ENCODE peak calls at places on chromosomes 5 and 9, in ten cellular contexts. M is AG04449, N is fibroblast of the aortic adventitia, C is HFFc6, K is endothelial cell, S is ascending aorta, Y is omental fat pad, U is dorsolateral prefrontal cortex, P is left lung, J is GM13977. H is an unnamed sample.

GRCh38 chr5:14851999-14852526 is 19.5 kb downstream of the ANKH start:
- DNase-seq in M (no peak), N (no peak), C (no peak), K (no peak), S (no peak), Y (no peak), U (no peak), P (no peak), J (no peak), H (no peak)

GRCh38 chr5:78065663-78066062 is 228.8 kb downstream of the AP3B1 start:
- DNase-seq in M (no peak), N (no peak), C (no peak), K (peak), S (no peak), Y (no peak), U (no peak), P (no peak), J (no peak), H (no peak)

GRCh38 chr9:75891277-75892167 is 1.0 kb downstream of the PCSK5 start:
- DNase-seq in M (no peak), N (peak), C (no peak), K (peak), S (no peak), Y (peak), U (no peak), P (peak), J (peak), H (peak)

GRCh38 chr9:132910376-132910775 is 31.7 kb downstream of the SPACA9 start:
- DNase-seq in M (no peak), N (no peak), C (no peak), K (no peak), S (no peak), Y (no peak), U (no peak), P (no peak), J (no peak), H (no peak)

GRCh38 chr9:33416996-33417395 is 14.6 kb upstream of the AQP7 start:
- DNase-seq in M (no peak), N (no peak), C (no peak), K (no peak), S (no peak), Y (no peak), U (no peak), P (no peak), J (no peak), H (no peak)

GRCh38 chr5:31343946-31344345 is 150.5 kb downstream of the CDH6 start:
- DNase-seq in M (no peak), N (no peak), C (no peak), K (no peak), S (no peak), Y (no peak), U (no peak), P (no peak), J (no peak), H (no peak)

GRCh38 chr5:177595991-177596774 is 3.7 kb upstream of the B4GALT7 start:
- DNase-seq in M (no peak), N (no peak), C (no peak), K (no peak), S (no peak), Y (no peak), U (peak), P (no peak), J (no peak), H (no peak)

GRCh38 chr5:148343049-148343413 is 7.7 kb downstream of the SPINK9 start:
- DNase-seq in M (no peak), N (no peak), C (no peak), K (no peak), S (no peak), Y (no peak), U (no peak), P (no peak), J (no peak), H (no peak)

GRCh38 chr5:144691936-144692335 is 521.3 kb downstream of the KCTD16 start:
- DNase-seq in M (no peak), N (no peak), C (no peak), K (no peak), S (no peak), Y (no peak), U (no peak), P (no peak), J (no peak), H (no peak)

GRCh38 chr5:172486912-172487311 is 32.6 kb upstream of the SH3PXD2B start:
- DNase-seq in M (no peak), N (no peak), C (no peak), K (no peak), S (no peak), Y (no peak), U (no peak), P (no peak), J (no peak), H (no peak)

GRCh38 chr5:141995656-141996055 is 17.2 kb downstream of the GNPDA1 start:
- DNase-seq in M (no peak), N (no peak), C (no peak), K (no peak), S (no peak), Y (no peak), U (no peak), P (no peak), J (no peak), H (no peak)

GRCh38 chr5:141997358-141998006 is 15.3 kb downstream of the GNPDA1 start:
- DNase-seq in M (no peak), N (no peak), C (no peak), K (no peak), S (no peak), Y (no peak), U (no peak), P (no peak), J (no peak), H (no peak)

GRCh38 chr5:142003266-142003800 is 9.5 kb downstream of the GNPDA1 start:
- DNase-seq in M (no peak), N (no peak), C (no peak), K (no peak), S (no peak), Y (no peak), U (no peak), P (no peak), J (no peak), H (no peak)

GRCh38 chr5:142000176-142000575 is 12.7 kb downstream of the GNPDA1 start:
- DNase-seq in M (no peak), N (no peak), C (no peak), K (no peak), S (no peak), Y (no peak), U (no peak), P (no peak), J (no peak), H (no peak)

DNA sequence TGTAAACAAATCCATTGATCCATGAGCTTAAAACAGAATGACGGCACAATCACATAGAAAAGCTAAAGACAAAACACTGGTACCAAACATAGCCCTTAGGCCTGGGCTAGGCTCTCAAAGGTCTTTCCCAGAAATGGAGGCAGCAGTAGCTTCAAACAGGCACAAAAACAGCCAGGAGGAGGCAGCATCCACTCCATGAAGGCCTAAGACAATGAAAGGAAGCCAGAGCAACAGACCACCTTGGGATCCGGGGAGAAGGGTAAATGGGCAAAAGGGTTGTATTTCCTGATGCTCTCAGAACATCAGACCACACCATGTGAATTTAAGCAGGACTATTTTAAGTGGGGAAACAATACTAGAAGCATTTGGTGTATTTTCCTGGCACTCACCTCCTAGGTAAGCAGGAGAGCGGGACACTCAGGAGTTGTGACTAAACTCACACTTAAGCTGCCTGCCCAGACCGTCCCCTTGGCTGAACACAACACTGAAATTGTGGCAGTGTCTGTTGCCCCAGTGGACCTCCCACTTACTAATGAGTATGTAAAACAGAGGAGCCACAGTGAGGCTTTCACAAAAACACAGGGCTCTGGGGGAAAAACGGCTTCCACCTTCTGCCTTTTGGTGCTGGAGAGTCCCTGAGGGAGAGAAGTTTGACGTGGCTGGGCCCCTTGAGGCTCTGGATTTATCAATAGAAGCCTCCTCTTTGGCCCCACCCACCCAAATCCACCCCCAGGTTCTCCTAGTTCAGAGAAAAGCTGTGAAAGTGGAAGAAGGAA is 11.9 kb downstream of the GNPDA1 start:
- DNase-seq in M (no peak), N (peak), C (no peak), K (peak), S (no peak), Y (no peak), U (no peak), P (no peak), J (no peak), H (no peak)
- TF ChIP-seq CTCF in M (peak), N (peak), C (peak), K (no peak), S (no peak), Y (no peak), U (peak), P (no peak), J (peak), H (no peak)

GRCh38 chr5:179820483-179821297 is at the start of gene SQSTM1:
- DNase-seq in M (no peak), N (peak), C (peak), K (peak), S (no peak), Y (no peak), U (peak), P (peak), J (peak), H (peak)

GRCh38 chr5:179820127-179820482 is 600 bp upstream of the SQSTM1 start:
- DNase-seq in M (no peak), N (peak), C (no peak), K (no peak), S (no peak), Y (no peak), U (no peak), P (no peak), J (no peak), H (no peak)

GRCh38 chr5:179817071-179817840 is 3.4 kb upstream of the SQSTM1 start:
- DNase-seq in M (no peak), N (no peak), C (no peak), K (no peak), S (no peak), Y (no peak), U (no peak), P (peak), J (peak), H (no peak)

GRCh38 chr5:179819296-179820126 is 1.2 kb upstream of the SQSTM1 start:
- DNase-seq in M (no peak), N (peak), C (peak), K (peak), S (peak), Y (no peak), U (peak), P (peak), J (peak), H (peak)

GRCh38 chr5:179818746-179819295 is 1.9 kb upstream of the SQSTM1 start:
- DNase-seq in M (peak), N (peak), C (peak), K (peak), S (peak), Y (peak), U (peak), P (peak), J (peak), H (peak)
- TF ChIP-seq CTCF in M (no peak), N (no peak), C (no peak), K (no peak), S (no peak), Y (no peak), U (no peak), P (peak), J (no peak), H (no peak)

GRCh38 chr9:826500-827280 is 14.8 kb upstream of the DMRT1 start:
- DNase-seq in M (no peak), N (no peak), C (no peak), K (no peak), S (no peak), Y (no peak), U (no peak), P (no peak), J (no peak), H (no peak)
- TF ChIP-seq CTCF in M (no peak), N (no peak), C (no peak), K (no peak), S (no peak), Y (no peak), U (no peak), P (no peak), J (no peak), H (no peak)

GRCh38 chr5:34833090-34833489 is 5.9 kb upstream of the TTC23L start:
- DNase-seq in M (no peak), N (no peak), C (no peak), K (no peak), S (no peak), Y (no peak), U (no peak), P (no peak), J (no peak), H (no peak)
- TF ChIP-seq CTCF in M (no peak), N (no peak), C (no peak), K (no peak), S (no peak), Y (no peak), U (no peak), P (no peak), J (no peak), H (no peak)

GRCh38 chr5:151155149-151155776 is 2.3 kb downstream of the ANXA6 start:
- DNase-seq in M (no peak), N (no peak), C (no peak), K (no peak), S (no peak), Y (no peak), U (no peak), P (no peak), J (no peak), H (no peak)

GRCh38 chr5:151156732-151157402 is 712 bp downstream of the ANXA6 start:
- DNase-seq in M (no peak), N (no peak), C (no peak), K (peak), S (no peak), Y (no peak), U (no peak), P (no peak), J (peak), H (peak)

GRCh38 chr5:151157426-151158286 is at the start of gene ANXA6:
- DNase-seq in M (no peak), N (peak), C (peak), K (peak), S (peak), Y (peak), U (peak), P (peak), J (peak), H (peak)

GRCh38 chr5:151158287-151158661 is 695 bp upstream of the ANXA6 start:
- DNase-seq in M (no peak), N (no peak), C (no peak), K (no peak), S (no peak), Y (no peak), U (no peak), P (no peak), J (peak), H (peak)

GRCh38 chr5:151155777-151156731 is 1.5 kb downstream of the ANXA6 start:
- DNase-seq in M (peak), N (peak), C (peak), K (peak), S (no peak), Y (no peak), U (no peak), P (no peak), J (peak), H (no peak)
- TF ChIP-seq CTCF in M (peak), N (no peak), C (peak), K (no peak), S (no peak), Y (no peak), U (no peak), P (no peak), J (no peak), H (no peak)

DNA sequence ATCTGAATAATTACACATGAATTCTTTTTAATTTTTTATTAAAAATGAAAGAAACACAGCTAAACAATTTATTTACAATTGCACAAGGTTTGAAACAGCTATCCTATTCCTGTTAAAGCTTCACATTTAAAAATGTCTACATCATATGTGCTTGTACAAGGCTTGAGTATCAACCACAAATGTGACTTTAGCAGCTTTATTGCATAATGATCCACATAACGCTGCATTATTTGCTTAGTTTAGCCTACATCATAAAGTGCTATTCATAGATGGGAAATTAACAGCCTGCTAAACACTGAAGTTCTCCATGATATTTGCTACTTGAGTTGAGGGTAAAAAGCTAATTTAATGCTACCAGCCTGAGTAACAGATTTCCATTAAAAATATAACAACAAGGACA is 45.0 kb downstream of the TRIM36 start:
- DNase-seq in M (no peak), N (no peak), C (no peak), K (no peak), S (no peak), Y (no peak), U (no peak), P (no peak), J (no peak), H (no peak)
- TF ChIP-seq CTCF in M (no peak), N (no peak), C (no peak), K (no peak), S (no peak), Y (no peak), U (no peak), P (no peak), J (no peak), H (no peak)

GRCh38 chr9:89923961-89924504 is 319.2 kb downstream of the GADD45G start:
- DNase-seq in M (no peak), N (no peak), C (no peak), K (no peak), S (no peak), Y (no peak), U (no peak), P (no peak), J (peak), H (no peak)
- TF ChIP-seq CTCF in M (no peak), N (no peak), C (no peak), K (no peak), S (no peak), Y (no peak), U (no peak), P (no peak), J (no peak), H (no peak)

GRCh38 chr5:54854883-54855581 is 130.4 kb downstream of the ESM1 start:
- DNase-seq in M (no peak), N (no peak), C (no peak), K (no peak), S (no peak), Y (no peak), U (no peak), P (no peak), J (no peak), H (no peak)

GRCh38 chr5:54851449-54851848 is 133.9 kb downstream of the ESM1 start:
- DNase-seq in M (no peak), N (no peak), C (no peak), K (no peak), S (no peak), Y (no peak), U (no peak), P (no peak), J (no peak), H (no peak)

GRCh38 chr5:54852007-54852406 is 133.4 kb downstream of the ESM1 start:
- DNase-seq in M (no peak), N (no peak), C (no peak), K (no peak), S (no peak), Y (no peak), U (no peak), P (no peak), J (no peak), H (no peak)
- TF ChIP-seq CTCF in M (no peak), N (no peak), C (peak), K (peak), S (no peak), Y (no peak), U (no peak), P (no peak), J (no peak), H (no peak)

DNA sequence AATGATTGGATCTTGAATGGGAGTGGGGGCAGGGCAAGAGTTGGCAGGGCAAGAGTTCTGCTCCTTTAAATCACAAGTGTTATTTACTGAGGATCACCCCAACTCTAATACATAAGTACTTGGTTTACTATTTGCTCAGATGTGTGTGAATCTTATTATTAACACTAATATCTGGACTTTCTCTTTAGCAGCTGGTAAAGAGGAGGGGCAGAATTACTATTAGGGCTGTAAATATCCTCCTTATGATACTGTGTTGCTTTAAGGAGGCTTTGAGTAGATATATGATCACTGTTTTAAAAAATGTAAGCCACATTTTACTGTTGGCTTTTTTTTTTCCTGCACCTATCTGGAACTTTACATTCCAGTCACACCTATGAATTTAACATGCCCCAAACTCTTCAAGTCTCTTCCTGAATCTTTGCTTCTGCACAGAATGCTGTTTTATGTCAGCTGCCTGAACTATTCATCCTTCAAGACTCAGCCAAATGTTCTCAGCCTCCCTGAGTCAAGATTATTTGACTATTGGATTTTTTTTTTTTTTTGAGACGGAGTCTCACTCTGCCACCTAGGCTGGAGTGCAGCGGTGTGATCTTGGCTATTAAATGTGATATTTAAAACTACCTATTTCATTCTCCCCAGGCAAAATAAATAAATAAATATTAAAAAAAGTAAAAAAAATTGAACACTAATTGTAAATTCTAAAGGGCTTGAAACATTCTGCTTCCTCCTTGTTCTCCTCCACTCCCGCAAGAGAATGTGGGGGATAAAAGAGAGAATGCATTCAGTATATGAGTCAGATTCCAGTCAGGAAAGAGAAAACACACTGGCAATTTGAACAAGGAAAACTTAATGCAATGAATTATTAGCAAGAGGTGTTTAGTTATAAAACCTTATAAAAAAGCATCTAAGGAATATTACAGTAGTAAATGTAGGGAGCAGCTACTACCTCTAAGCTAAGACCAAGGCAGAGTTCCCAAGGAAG is 99.3 kb downstream of the FOCAD start:
- DNase-seq in M (no peak), N (peak), C (no peak), K (no peak), S (no peak), Y (no peak), U (no peak), P (no peak), J (no peak), H (no peak)
- TF ChIP-seq CTCF in M (no peak), N (no peak), C (no peak), K (no peak), S (no peak), Y (no peak), U (no peak), P (no peak), J (no peak), H (no peak)

H was measured in GM13976.